ENCODE peak calls at places on chromosome 2, in four cellular contexts. One of them, this sample, is unnamed.

GRCh38 chr2:240232961-240233890 is 92.8 kb upstream of the OTOS start:
- DNase-seq in hypothalamus: peak
- DNase-seq in HL-60: peak
- DNase-seq in neural crest cell: peak
- DNase-seq in this sample: peak

GRCh38 chr2:60725466-60725865 is 30.6 kb upstream of the PAPOLG start:
- DNase-seq in hypothalamus: no peak
- DNase-seq in HL-60: no peak
- DNase-seq in neural crest cell: no peak
- DNase-seq in this sample: no peak

GRCh38 chr2:84719434-84719833 is 161.4 kb downstream of the TRABD2A start:
- DNase-seq in HL-60: no peak
- DNase-seq in neural crest cell: no peak
- DNase-seq in hypothalamus: no peak
- DNase-seq in this sample: no peak

GRCh38 chr2:95043300-95043786 is 17.8 kb downstream of the MAL start:
- DNase-seq in HL-60: no peak
- DNase-seq in neural crest cell: no peak
- DNase-seq in hypothalamus: peak
- DNase-seq in this sample: peak

GRCh38 chr2:65788556-65788955 is 356.2 kb upstream of the SPRED2 start:
- DNase-seq in HL-60: no peak
- DNase-seq in neural crest cell: no peak
- DNase-seq in hypothalamus: no peak
- DNase-seq in this sample: no peak

GRCh38 chr2:24682357-24682756 is 110.8 kb downstream of the PTRHD1 start:
- DNase-seq in hypothalamus: no peak
- DNase-seq in HL-60: no peak
- DNase-seq in neural crest cell: no peak
- DNase-seq in this sample: no peak

GRCh38 chr2:143949121-143949848 is 570.6 kb downstream of the ZEB2 start:
- DNase-seq in neural crest cell: no peak
- DNase-seq in HL-60: no peak
- DNase-seq in hypothalamus: no peak
- DNase-seq in this sample: no peak

GRCh38 chr2:196140213-196140612 is 31.2 kb downstream of the STK17B start:
- DNase-seq in HL-60: no peak
- DNase-seq in neural crest cell: no peak
- DNase-seq in hypothalamus: no peak
- DNase-seq in this sample: no peak